ENCODE peak calls at places on chromosome 16, in seven cellular contexts. One of them, this sample, is unnamed.

GRCh38 chr16:1010266-1010665 is 28.7 kb downstream of the SOX8 start:
- DNase-seq in mucosa of descending colon: no peak
- DNase-seq in ACHN: no peak
- DNase-seq in activated CD4-positive, alpha-beta T cell treated with anti-CD3 and anti-CD28 coated beads, Interleukin-2, amount 50 U/mL, for 48 hours: no peak
- DNase-seq in cerebellar nuclear complex: no peak
- DNase-seq in uterus: no peak
- DNase-seq in neural progenitor cell: no peak
- DNase-seq in this sample: no peak

GRCh38 chr16:228917-229730 is at the start of gene LUC7L:
- DNase-seq in mucosa of descending colon: peak; percentile 90
- DNase-seq in ACHN: peak; percentile 92
- DNase-seq in activated CD4-positive, alpha-beta T cell treated with anti-CD3 and anti-CD28 coated beads, Interleukin-2, amount 50 U/mL, for 48 hours: peak; percentile 89
- DNase-seq in cerebellar nuclear complex: peak; percentile 52
- DNase-seq in uterus: peak; percentile 83
- DNase-seq in neural progenitor cell: peak; percentile 97
- DNase-seq in this sample: peak; percentile 78

GRCh38 chr16:50591800-50592771 is 43.9 kb downstream of the NKD1 start:
- DNase-seq in mucosa of descending colon: peak; percentile 14
- DNase-seq in ACHN: no peak
- DNase-seq in activated CD4-positive, alpha-beta T cell treated with anti-CD3 and anti-CD28 coated beads, Interleukin-2, amount 50 U/mL, for 48 hours: no peak
- DNase-seq in cerebellar nuclear complex: peak; percentile 68
- DNase-seq in uterus: no peak
- DNase-seq in neural progenitor cell: no peak
- DNase-seq in this sample: no peak

GRCh38 chr16:70686376-70687171 is 721 bp upstream of the MTSS2 start:
- DNase-seq in mucosa of descending colon: no peak
- DNase-seq in ACHN: no peak
- DNase-seq in activated CD4-positive, alpha-beta T cell treated with anti-CD3 and anti-CD28 coated beads, Interleukin-2, amount 50 U/mL, for 48 hours: no peak
- DNase-seq in cerebellar nuclear complex: no peak
- DNase-seq in uterus: no peak
- DNase-seq in neural progenitor cell: no peak
- DNase-seq in this sample: no peak

GRCh38 chr16:77470851-77471250 is 36.0 kb upstream of the ADAMTS18 start:
- DNase-seq in mucosa of descending colon: no peak
- DNase-seq in ACHN: no peak
- DNase-seq in activated CD4-positive, alpha-beta T cell treated with anti-CD3 and anti-CD28 coated beads, Interleukin-2, amount 50 U/mL, for 48 hours: no peak
- DNase-seq in cerebellar nuclear complex: no peak
- DNase-seq in uterus: peak; percentile 30
- DNase-seq in neural progenitor cell: no peak
- DNase-seq in this sample: no peak

GRCh38 chr16:2967211-2967631 is 1.9 kb upstream of the PAQR4 start:
- DNase-seq in mucosa of descending colon: no peak
- DNase-seq in ACHN: no peak
- DNase-seq in activated CD4-positive, alpha-beta T cell treated with anti-CD3 and anti-CD28 coated beads, Interleukin-2, amount 50 U/mL, for 48 hours: no peak
- DNase-seq in cerebellar nuclear complex: no peak
- DNase-seq in uterus: no peak
- DNase-seq in neural progenitor cell: no peak
- DNase-seq in this sample: no peak

GRCh38 chr16:81319221-81319912 is 4.6 kb downstream of the GAN start:
- DNase-seq in mucosa of descending colon: no peak
- DNase-seq in ACHN: peak; percentile 92
- DNase-seq in activated CD4-positive, alpha-beta T cell treated with anti-CD3 and anti-CD28 coated beads, Interleukin-2, amount 50 U/mL, for 48 hours: no peak
- DNase-seq in cerebellar nuclear complex: no peak
- DNase-seq in uterus: no peak
- DNase-seq in neural progenitor cell: no peak
- DNase-seq in this sample: peak; percentile 11

GRCh38 chr16:85136705-85137322 is 24.5 kb upstream of the CIBAR2 start:
- DNase-seq in mucosa of descending colon: peak; percentile 35
- DNase-seq in ACHN: peak; percentile 18
- DNase-seq in activated CD4-positive, alpha-beta T cell treated with anti-CD3 and anti-CD28 coated beads, Interleukin-2, amount 50 U/mL, for 48 hours: no peak
- DNase-seq in cerebellar nuclear complex: no peak
- DNase-seq in uterus: peak; percentile 57
- DNase-seq in neural progenitor cell: no peak
- DNase-seq in this sample: peak; percentile 64

GRCh38 chr16:75402821-75403475 is 30.4 kb downstream of the CFDP1 start:
- DNase-seq in mucosa of descending colon: peak; percentile 27
- DNase-seq in ACHN: peak; percentile 51
- DNase-seq in activated CD4-positive, alpha-beta T cell treated with anti-CD3 and anti-CD28 coated beads, Interleukin-2, amount 50 U/mL, for 48 hours: no peak
- DNase-seq in cerebellar nuclear complex: no peak
- DNase-seq in uterus: no peak
- DNase-seq in neural progenitor cell: peak; percentile 16
- DNase-seq in this sample: peak; percentile 35

GRCh38 chr16:77359065-77359502 is 75.8 kb downstream of the ADAMTS18 start:
- DNase-seq in mucosa of descending colon: no peak
- DNase-seq in ACHN: peak; percentile 72
- DNase-seq in activated CD4-positive, alpha-beta T cell treated with anti-CD3 and anti-CD28 coated beads, Interleukin-2, amount 50 U/mL, for 48 hours: no peak
- DNase-seq in cerebellar nuclear complex: no peak
- DNase-seq in uterus: no peak
- DNase-seq in neural progenitor cell: peak; percentile 52
- DNase-seq in this sample: peak; percentile 67

GRCh38 chr16:27235055-27235937 is 32.0 kb downstream of the KDM8 start:
- DNase-seq in mucosa of descending colon: peak; percentile 95
- DNase-seq in ACHN: peak; percentile 70
- DNase-seq in activated CD4-positive, alpha-beta T cell treated with anti-CD3 and anti-CD28 coated beads, Interleukin-2, amount 50 U/mL, for 48 hours: peak; percentile 84
- DNase-seq in cerebellar nuclear complex: peak; percentile 38
- DNase-seq in uterus: peak; percentile 93
- DNase-seq in neural progenitor cell: peak; percentile 65
- DNase-seq in this sample: peak; percentile 59

GRCh38 chr16:53632526-53632925 is 71.1 kb downstream of the RPGRIP1L start:
- DNase-seq in mucosa of descending colon: no peak
- DNase-seq in ACHN: no peak
- DNase-seq in activated CD4-positive, alpha-beta T cell treated with anti-CD3 and anti-CD28 coated beads, Interleukin-2, amount 50 U/mL, for 48 hours: no peak
- DNase-seq in cerebellar nuclear complex: no peak
- DNase-seq in uterus: no peak
- DNase-seq in neural progenitor cell: peak; percentile 31
- DNase-seq in this sample: no peak

GRCh38 chr16:68287276-68288251 is 23.2 kb downstream of the SLC7A6OS start:
- DNase-seq in mucosa of descending colon: no peak
- DNase-seq in ACHN: peak; percentile 55
- DNase-seq in activated CD4-positive, alpha-beta T cell treated with anti-CD3 and anti-CD28 coated beads, Interleukin-2, amount 50 U/mL, for 48 hours: peak; percentile 37
- DNase-seq in cerebellar nuclear complex: no peak
- DNase-seq in uterus: peak; percentile 48
- DNase-seq in neural progenitor cell: no peak
- DNase-seq in this sample: no peak

GRCh38 chr16:6104423-6104822 is 1006.8 kb upstream of the EEF2KMT start:
- DNase-seq in mucosa of descending colon: no peak
- DNase-seq in ACHN: no peak
- DNase-seq in activated CD4-positive, alpha-beta T cell treated with anti-CD3 and anti-CD28 coated beads, Interleukin-2, amount 50 U/mL, for 48 hours: no peak
- DNase-seq in cerebellar nuclear complex: no peak
- DNase-seq in uterus: no peak
- DNase-seq in neural progenitor cell: no peak
- DNase-seq in this sample: no peak

GRCh38 chr16:75340715-75341500 is 89.5 kb upstream of the BCAR1 start:
- DNase-seq in mucosa of descending colon: no peak
- DNase-seq in ACHN: peak; percentile 85
- DNase-seq in activated CD4-positive, alpha-beta T cell treated with anti-CD3 and anti-CD28 coated beads, Interleukin-2, amount 50 U/mL, for 48 hours: no peak
- DNase-seq in cerebellar nuclear complex: no peak
- DNase-seq in uterus: no peak
- DNase-seq in neural progenitor cell: no peak
- DNase-seq in this sample: no peak

GRCh38 chr16:81737885-81738536 is 41.1 kb upstream of the PLCG2 start:
- DNase-seq in mucosa of descending colon: peak; percentile 94
- DNase-seq in ACHN: peak; percentile 87
- DNase-seq in activated CD4-positive, alpha-beta T cell treated with anti-CD3 and anti-CD28 coated beads, Interleukin-2, amount 50 U/mL, for 48 hours: peak; percentile 91
- DNase-seq in cerebellar nuclear complex: no peak
- DNase-seq in uterus: peak; percentile 74
- DNase-seq in neural progenitor cell: peak; percentile 89
- DNase-seq in this sample: peak; percentile 59

GRCh38 chr16:15484662-15485061 is 50.3 kb downstream of the BMERB1 start:
- DNase-seq in mucosa of descending colon: no peak
- DNase-seq in ACHN: no peak
- DNase-seq in activated CD4-positive, alpha-beta T cell treated with anti-CD3 and anti-CD28 coated beads, Interleukin-2, amount 50 U/mL, for 48 hours: no peak
- DNase-seq in cerebellar nuclear complex: no peak
- DNase-seq in uterus: no peak
- DNase-seq in neural progenitor cell: no peak
- DNase-seq in this sample: no peak

GRCh38 chr16:67404740-67405226 is 11.5 kb upstream of the TPPP3 start:
- DNase-seq in mucosa of descending colon: peak; percentile 95
- DNase-seq in ACHN: no peak
- DNase-seq in activated CD4-positive, alpha-beta T cell treated with anti-CD3 and anti-CD28 coated beads, Interleukin-2, amount 50 U/mL, for 48 hours: no peak
- DNase-seq in cerebellar nuclear complex: no peak
- DNase-seq in uterus: no peak
- DNase-seq in neural progenitor cell: no peak
- DNase-seq in this sample: peak; percentile 47

GRCh38 chr16:66286527-66286926 is 80.0 kb upstream of the CDH5 start:
- DNase-seq in mucosa of descending colon: no peak
- DNase-seq in ACHN: no peak
- DNase-seq in activated CD4-positive, alpha-beta T cell treated with anti-CD3 and anti-CD28 coated beads, Interleukin-2, amount 50 U/mL, for 48 hours: no peak
- DNase-seq in cerebellar nuclear complex: no peak
- DNase-seq in uterus: no peak
- DNase-seq in neural progenitor cell: no peak
- DNase-seq in this sample: no peak

GRCh38 chr16:89905511-89906140 is 13.0 kb upstream of the MC1R start:
- DNase-seq in mucosa of descending colon: no peak
- DNase-seq in ACHN: no peak
- DNase-seq in activated CD4-positive, alpha-beta T cell treated with anti-CD3 and anti-CD28 coated beads, Interleukin-2, amount 50 U/mL, for 48 hours: no peak
- DNase-seq in cerebellar nuclear complex: no peak
- DNase-seq in uterus: no peak
- DNase-seq in neural progenitor cell: no peak
- DNase-seq in this sample: peak; percentile 33

GRCh38 chr16:85616608-85617311 is 3.6 kb downstream of the GSE1 start:
- DNase-seq in mucosa of descending colon: peak; percentile 40
- DNase-seq in ACHN: no peak
- DNase-seq in activated CD4-positive, alpha-beta T cell treated with anti-CD3 and anti-CD28 coated beads, Interleukin-2, amount 50 U/mL, for 48 hours: peak; percentile 35
- DNase-seq in cerebellar nuclear complex: no peak
- DNase-seq in uterus: no peak
- DNase-seq in neural progenitor cell: no peak
- DNase-seq in this sample: no peak

GRCh38 chr16:81542609-81543570 is 98.3 kb downstream of the CMIP start:
- DNase-seq in mucosa of descending colon: no peak
- DNase-seq in ACHN: no peak
- DNase-seq in activated CD4-positive, alpha-beta T cell treated with anti-CD3 and anti-CD28 coated beads, Interleukin-2, amount 50 U/mL, for 48 hours: no peak
- DNase-seq in cerebellar nuclear complex: no peak
- DNase-seq in uterus: no peak
- DNase-seq in neural progenitor cell: no peak
- DNase-seq in this sample: no peak

GRCh38 chr16:11254913-11255736 is 879 bp downstream of the SOCS1 start:
- DNase-seq in mucosa of descending colon: peak; percentile 59
- DNase-seq in ACHN: peak; percentile 74
- DNase-seq in activated CD4-positive, alpha-beta T cell treated with anti-CD3 and anti-CD28 coated beads, Interleukin-2, amount 50 U/mL, for 48 hours: no peak
- DNase-seq in cerebellar nuclear complex: no peak
- DNase-seq in uterus: peak; percentile 45
- DNase-seq in neural progenitor cell: peak; percentile 68
- DNase-seq in this sample: peak; percentile 38

GRCh38 chr16:54424043-54424451 is 137.5 kb upstream of the IRX3 start:
- DNase-seq in mucosa of descending colon: no peak
- DNase-seq in ACHN: no peak
- DNase-seq in activated CD4-positive, alpha-beta T cell treated with anti-CD3 and anti-CD28 coated beads, Interleukin-2, amount 50 U/mL, for 48 hours: no peak
- DNase-seq in cerebellar nuclear complex: no peak
- DNase-seq in uterus: no peak
- DNase-seq in neural progenitor cell: no peak
- DNase-seq in this sample: peak; percentile 7

GRCh38 chr16:89958596-89958995 is 10.0 kb downstream of the DEF8 start:
- DNase-seq in mucosa of descending colon: no peak
- DNase-seq in ACHN: no peak
- DNase-seq in activated CD4-positive, alpha-beta T cell treated with anti-CD3 and anti-CD28 coated beads, Interleukin-2, amount 50 U/mL, for 48 hours: no peak
- DNase-seq in cerebellar nuclear complex: no peak
- DNase-seq in uterus: no peak
- DNase-seq in neural progenitor cell: no peak
- DNase-seq in this sample: no peak

GRCh38 chr16:72895951-72896350 is 152.0 kb downstream of the ZFHX3 start:
- DNase-seq in mucosa of descending colon: no peak
- DNase-seq in ACHN: no peak
- DNase-seq in activated CD4-positive, alpha-beta T cell treated with anti-CD3 and anti-CD28 coated beads, Interleukin-2, amount 50 U/mL, for 48 hours: no peak
- DNase-seq in cerebellar nuclear complex: no peak
- DNase-seq in uterus: no peak
- DNase-seq in neural progenitor cell: no peak
- DNase-seq in this sample: no peak

GRCh38 chr16:57260294-57260929 is 15.4 kb downstream of the ARL2BP start:
- DNase-seq in mucosa of descending colon: no peak
- DNase-seq in ACHN: peak; percentile 64
- DNase-seq in activated CD4-positive, alpha-beta T cell treated with anti-CD3 and anti-CD28 coated beads, Interleukin-2, amount 50 U/mL, for 48 hours: no peak
- DNase-seq in cerebellar nuclear complex: no peak
- DNase-seq in uterus: no peak
- DNase-seq in neural progenitor cell: peak; percentile 87
- DNase-seq in this sample: peak; percentile 26

GRCh38 chr16:86784267-86784626 is 205.9 kb downstream of the FOXL1 start:
- DNase-seq in mucosa of descending colon: no peak
- DNase-seq in ACHN: no peak
- DNase-seq in activated CD4-positive, alpha-beta T cell treated with anti-CD3 and anti-CD28 coated beads, Interleukin-2, amount 50 U/mL, for 48 hours: no peak
- DNase-seq in cerebellar nuclear complex: no peak
- DNase-seq in uterus: no peak
- DNase-seq in neural progenitor cell: no peak
- DNase-seq in this sample: no peak

GRCh38 chr16:75391254-75391653 is 42.0 kb downstream of the CFDP1 start:
- DNase-seq in mucosa of descending colon: no peak
- DNase-seq in ACHN: no peak
- DNase-seq in activated CD4-positive, alpha-beta T cell treated with anti-CD3 and anti-CD28 coated beads, Interleukin-2, amount 50 U/mL, for 48 hours: no peak
- DNase-seq in cerebellar nuclear complex: no peak
- DNase-seq in uterus: no peak
- DNase-seq in neural progenitor cell: no peak
- DNase-seq in this sample: no peak

GRCh38 chr16:4370570-4371480 is 823 bp upstream of the VASN start:
- DNase-seq in mucosa of descending colon: peak; percentile 61
- DNase-seq in ACHN: no peak
- DNase-seq in activated CD4-positive, alpha-beta T cell treated with anti-CD3 and anti-CD28 coated beads, Interleukin-2, amount 50 U/mL, for 48 hours: no peak
- DNase-seq in cerebellar nuclear complex: no peak
- DNase-seq in uterus: peak; percentile 76
- DNase-seq in neural progenitor cell: no peak
- DNase-seq in this sample: no peak

GRCh38 chr16:84839054-84839453 is 19.3 kb downstream of the CRISPLD2 start:
- DNase-seq in mucosa of descending colon: no peak
- DNase-seq in ACHN: peak; percentile 85
- DNase-seq in activated CD4-positive, alpha-beta T cell treated with anti-CD3 and anti-CD28 coated beads, Interleukin-2, amount 50 U/mL, for 48 hours: no peak
- DNase-seq in cerebellar nuclear complex: no peak
- DNase-seq in uterus: no peak
- DNase-seq in neural progenitor cell: no peak
- DNase-seq in this sample: no peak

GRCh38 chr16:81237942-81238295 is 570 bp upstream of the BCO1 start:
- DNase-seq in mucosa of descending colon: no peak
- DNase-seq in ACHN: no peak
- DNase-seq in activated CD4-positive, alpha-beta T cell treated with anti-CD3 and anti-CD28 coated beads, Interleukin-2, amount 50 U/mL, for 48 hours: no peak
- DNase-seq in cerebellar nuclear complex: no peak
- DNase-seq in uterus: no peak
- DNase-seq in neural progenitor cell: peak; percentile 16
- DNase-seq in this sample: no peak

GRCh38 chr16:10868562-10869469 is 8.2 kb upstream of the CIITA start:
- DNase-seq in mucosa of descending colon: peak; percentile 45
- DNase-seq in ACHN: no peak
- DNase-seq in activated CD4-positive, alpha-beta T cell treated with anti-CD3 and anti-CD28 coated beads, Interleukin-2, amount 50 U/mL, for 48 hours: no peak
- DNase-seq in cerebellar nuclear complex: no peak
- DNase-seq in uterus: peak; percentile 34
- DNase-seq in neural progenitor cell: no peak
- DNase-seq in this sample: no peak

GRCh38 chr16:10923650-10924214 is 18.5 kb downstream of the DEXI start:
- DNase-seq in mucosa of descending colon: no peak
- DNase-seq in ACHN: no peak
- DNase-seq in activated CD4-positive, alpha-beta T cell treated with anti-CD3 and anti-CD28 coated beads, Interleukin-2, amount 50 U/mL, for 48 hours: no peak
- DNase-seq in cerebellar nuclear complex: no peak
- DNase-seq in uterus: no peak
- DNase-seq in neural progenitor cell: no peak
- DNase-seq in this sample: no peak

GRCh38 chr16:11799509-11800384 is 2.7 kb upstream of the ZC3H7A start:
- DNase-seq in mucosa of descending colon: no peak
- DNase-seq in ACHN: no peak
- DNase-seq in activated CD4-positive, alpha-beta T cell treated with anti-CD3 and anti-CD28 coated beads, Interleukin-2, amount 50 U/mL, for 48 hours: peak; percentile 35
- DNase-seq in cerebellar nuclear complex: no peak
- DNase-seq in uterus: no peak
- DNase-seq in neural progenitor cell: no peak
- DNase-seq in this sample: no peak

GRCh38 chr16:70735141-70735979 is 49.5 kb upstream of the MTSS2 start:
- DNase-seq in mucosa of descending colon: no peak
- DNase-seq in ACHN: no peak
- DNase-seq in activated CD4-positive, alpha-beta T cell treated with anti-CD3 and anti-CD28 coated beads, Interleukin-2, amount 50 U/mL, for 48 hours: no peak
- DNase-seq in cerebellar nuclear complex: no peak
- DNase-seq in uterus: no peak
- DNase-seq in neural progenitor cell: peak; percentile 53
- DNase-seq in this sample: no peak

GRCh38 chr16:8828541-8829165 is 31.0 kb downstream of the PMM2 start:
- DNase-seq in mucosa of descending colon: no peak
- DNase-seq in ACHN: no peak
- DNase-seq in activated CD4-positive, alpha-beta T cell treated with anti-CD3 and anti-CD28 coated beads, Interleukin-2, amount 50 U/mL, for 48 hours: no peak
- DNase-seq in cerebellar nuclear complex: no peak
- DNase-seq in uterus: no peak
- DNase-seq in neural progenitor cell: no peak
- DNase-seq in this sample: no peak

GRCh38 chr16:28585674-28586073 is 11.2 kb downstream of the SULT1A2 start:
- DNase-seq in mucosa of descending colon: peak; percentile 67
- DNase-seq in ACHN: no peak
- DNase-seq in activated CD4-positive, alpha-beta T cell treated with anti-CD3 and anti-CD28 coated beads, Interleukin-2, amount 50 U/mL, for 48 hours: no peak
- DNase-seq in cerebellar nuclear complex: no peak
- DNase-seq in uterus: no peak
- DNase-seq in neural progenitor cell: no peak
- DNase-seq in this sample: no peak